ENCODE peak calls at places on chromosome 12, in seven cellular contexts. K is fibroblast of lung, P is HFF-Myc, C is A673, D is heart right ventricle, T is foreskin fibroblast, E is cardiac fibroblast. G is an unnamed sample.
A peak's percentile ranks its signal among the peaks of the same experiment; 100 is the strongest.

GRCh38 chr12:107379852-107380567 is 286.7 kb upstream of the CRY1 start:
- DNase-seq in K (peak; percentile 34), P (no peak), C (peak; percentile 51), D (no peak), T (peak; percentile 50), E (peak; percentile 26), G (peak; percentile 42)

GRCh38 chr12:57233357-57234232 is 4.1 kb downstream of the SHMT2 start:
- DNase-seq in K (peak; percentile 76), P (no peak), C (no peak), D (no peak), T (no peak), E (peak; percentile 95), G (peak; percentile 83)

GRCh38 chr12:98456583-98457573 is 58.5 kb upstream of the TMPO start:
- DNase-seq in K (peak; percentile 17), P (no peak), C (no peak), D (peak; percentile 18), T (peak; percentile 36), E (peak; percentile 30), G (no peak)

GRCh38 chr12:121355818-121356217 is 3.6 kb upstream of the ANAPC5 start:
- DNase-seq in K (no peak), P (no peak), C (no peak), D (no peak), T (no peak), E (no peak), G (no peak)

GRCh38 chr12:102281231-102281630 is 83.6 kb upstream of the PMCH start:
- DNase-seq in K (no peak), P (no peak), C (no peak), D (no peak), T (no peak), E (no peak), G (no peak)

GRCh38 chr12:24039113-24039525 is 89.6 kb upstream of the SOX5 start:
- DNase-seq in K (peak; percentile 93), P (no peak), C (no peak), D (no peak), T (peak; percentile 6), E (peak; percentile 99), G (peak; percentile 93)

GRCh38 chr12:40945772-40946171 is 242.3 kb upstream of the PDZRN4 start:
- DNase-seq in K (no peak), P (no peak), C (no peak), D (no peak), T (no peak), E (no peak), G (no peak)

GRCh38 chr12:121628037-121628436 is 1.7 kb downstream of the ORAI1 start:
- DNase-seq in K (no peak), P (no peak), C (no peak), D (no peak), T (no peak), E (no peak), G (peak; percentile 49)

GRCh38 chr12:89861086-89861485 is 152.4 kb upstream of the ATP2B1 start:
- DNase-seq in K (no peak), P (no peak), C (no peak), D (no peak), T (peak; percentile 14), E (no peak), G (no peak)

GRCh38 chr12:132593521-132593920 is 16.9 kb downstream of the LRCOL1 start:
- DNase-seq in K (no peak), P (no peak), C (no peak), D (no peak), T (no peak), E (no peak), G (no peak)

GRCh38 chr12:33277386-33277785 is 162.2 kb downstream of the SYT10 start:
- DNase-seq in K (no peak), P (no peak), C (no peak), D (no peak), T (no peak), E (no peak), G (no peak)

GRCh38 chr12:22631863-22632463 is 7.0 kb downstream of the ETNK1 start:
- DNase-seq in K (peak; percentile 53), P (no peak), C (peak; percentile 33), D (no peak), T (no peak), E (peak; percentile 52), G (peak; percentile 40)

GRCh38 chr12:64392221-64392620 is 1.7 kb upstream of the C12orf56 start:
- DNase-seq in K (peak; percentile 69), P (no peak), C (peak; percentile 57), D (no peak), T (peak; percentile 18), E (peak; percentile 74), G (peak; percentile 70)
- TF ChIP-seq CTCF in K (peak; percentile 30), P (peak; percentile 15), C (peak; percentile 58), D (peak; percentile 44), T (peak; percentile 35), E (peak; percentile 35), G (peak; percentile 42)

GRCh38 chr12:123678981-123679380 is 8.1 kb downstream of the TCTN2 start:
- DNase-seq in K (no peak), P (no peak), C (no peak), D (no peak), T (no peak), E (no peak), G (no peak)
- H3K4me3 ChIP-seq in K (no peak overlapping the region), P (no peak overlapping the region), C (no peak overlapping the region), D (no peak overlapping the region), T (no peak overlapping the region), E (no peak overlapping the region), G (no peak overlapping the region)

DNA sequence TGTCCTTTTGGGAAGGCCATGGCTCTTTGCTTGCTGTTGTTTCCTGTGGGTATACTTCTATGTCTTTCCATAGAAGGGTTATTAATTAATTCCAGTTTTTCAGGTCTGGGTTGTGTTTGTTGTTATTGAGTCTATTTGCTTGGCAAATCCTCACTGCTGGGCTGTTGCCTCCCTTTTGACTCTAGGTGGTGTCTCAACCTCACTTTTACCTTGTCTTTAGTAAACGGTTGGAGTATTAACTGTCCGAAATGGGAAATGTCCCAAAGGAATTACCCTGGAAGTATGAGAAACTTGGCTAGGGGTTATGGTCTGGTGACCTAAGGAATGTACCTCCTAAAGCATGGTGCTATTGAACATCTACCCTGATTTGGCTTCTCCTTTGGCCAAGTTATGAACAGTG is 16.7 kb downstream of the PRH1 start:
- DNase-seq in K (no peak), P (no peak), C (no peak), D (no peak), T (no peak), E (peak; percentile 21), G (peak; percentile 3)
- TF ChIP-seq CTCF in K (no peak), P (peak; percentile 4), C (peak; percentile 17), D (no peak), T (no peak), E (no peak), G (no peak)

DNA sequence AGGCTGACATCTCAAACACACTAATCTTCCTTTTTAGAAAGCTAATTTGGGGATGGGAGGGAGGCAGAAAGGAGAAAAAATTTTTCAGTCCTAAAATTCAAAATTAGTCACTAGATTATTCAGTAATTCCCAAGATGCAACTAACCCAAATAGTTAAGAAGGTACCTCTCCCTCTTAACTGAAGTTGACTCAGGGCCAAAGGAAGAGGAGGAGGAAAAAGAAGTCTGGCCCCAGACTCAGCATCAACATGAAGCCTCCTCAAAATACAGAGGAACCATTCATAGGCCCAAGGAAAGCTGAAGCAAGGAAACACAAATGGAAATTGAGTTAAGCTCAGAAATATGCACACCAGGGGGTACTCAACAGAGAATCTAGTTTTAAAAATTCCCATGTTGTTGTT is 21.6 kb downstream of the CBX5 start:
- DNase-seq in K (no peak), P (no peak), C (peak; percentile 61), D (no peak), T (no peak), E (peak; percentile 43), G (peak; percentile 57)
- H3K4me3 ChIP-seq in K (peak overlapping the region; percentile 55), P (peak overlapping the region; percentile 41), C (peak overlapping the region; percentile 50), D (no peak overlapping the region), T (no peak overlapping the region), E (no peak overlapping the region), G (peak overlapping the region; percentile 5)

DNA sequence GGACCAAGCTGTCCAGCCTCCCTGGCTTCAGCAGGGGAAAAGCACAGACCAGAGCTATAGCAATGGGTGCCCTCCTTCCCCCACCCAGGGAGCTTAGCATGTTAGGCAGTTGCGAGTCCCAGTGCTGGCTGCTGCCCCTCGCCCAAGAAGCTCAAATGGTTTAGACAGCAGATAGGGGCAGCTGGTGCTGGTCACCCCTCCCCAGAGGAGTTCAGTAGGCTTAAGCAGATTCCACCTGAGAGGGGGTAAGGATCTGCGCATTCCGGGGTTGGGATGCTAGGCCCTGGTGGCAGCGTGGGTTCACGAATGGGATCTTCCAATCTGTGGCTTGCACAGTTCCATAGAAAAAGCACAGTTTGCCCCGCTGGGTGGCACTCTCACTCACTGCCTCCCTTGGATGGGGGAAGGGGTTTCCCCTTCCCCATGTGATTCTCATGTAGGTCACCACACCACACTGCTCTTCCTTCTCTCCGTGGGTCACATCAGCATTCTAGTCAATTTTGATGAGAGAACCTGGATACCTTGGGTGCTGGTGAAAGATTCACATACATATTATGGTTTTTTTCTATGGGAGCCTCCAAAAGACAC is 665.6 kb downstream of the C12orf50 start:
- DNase-seq in K (no peak), P (no peak), C (no peak), D (no peak), T (no peak), E (no peak), G (no peak)
- TF ChIP-seq CTCF in K (no peak), P (no peak), C (no peak), D (no peak), T (no peak), E (no peak), G (no peak)

DNA sequence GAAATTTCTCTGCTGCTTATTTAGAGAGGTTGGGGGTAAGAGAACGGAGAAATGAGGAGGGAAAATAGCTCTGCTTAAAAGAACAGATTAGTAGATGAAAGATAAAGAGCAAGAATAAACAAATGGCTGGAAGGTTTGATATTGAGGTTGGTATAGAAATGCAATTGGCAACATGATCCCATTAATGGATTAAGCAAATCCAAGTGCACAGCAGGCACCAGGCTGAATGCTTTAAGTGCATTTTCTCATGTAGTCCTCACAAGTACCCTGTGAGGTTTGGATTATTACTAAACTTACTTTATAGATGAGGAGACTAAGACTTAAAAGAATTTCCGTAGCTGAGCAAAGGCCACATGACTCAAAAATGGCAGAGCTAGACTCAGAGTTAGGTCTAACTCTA is 76.9 kb upstream of the ATF1 start:
- DNase-seq in K (no peak), P (no peak), C (peak; percentile 87), D (no peak), T (no peak), E (no peak), G (no peak)
- H3K4me3 ChIP-seq in K (no peak overlapping the region), P (no peak overlapping the region), C (no peak overlapping the region), D (no peak overlapping the region), T (no peak overlapping the region), E (no peak overlapping the region), G (no peak overlapping the region)

DNA sequence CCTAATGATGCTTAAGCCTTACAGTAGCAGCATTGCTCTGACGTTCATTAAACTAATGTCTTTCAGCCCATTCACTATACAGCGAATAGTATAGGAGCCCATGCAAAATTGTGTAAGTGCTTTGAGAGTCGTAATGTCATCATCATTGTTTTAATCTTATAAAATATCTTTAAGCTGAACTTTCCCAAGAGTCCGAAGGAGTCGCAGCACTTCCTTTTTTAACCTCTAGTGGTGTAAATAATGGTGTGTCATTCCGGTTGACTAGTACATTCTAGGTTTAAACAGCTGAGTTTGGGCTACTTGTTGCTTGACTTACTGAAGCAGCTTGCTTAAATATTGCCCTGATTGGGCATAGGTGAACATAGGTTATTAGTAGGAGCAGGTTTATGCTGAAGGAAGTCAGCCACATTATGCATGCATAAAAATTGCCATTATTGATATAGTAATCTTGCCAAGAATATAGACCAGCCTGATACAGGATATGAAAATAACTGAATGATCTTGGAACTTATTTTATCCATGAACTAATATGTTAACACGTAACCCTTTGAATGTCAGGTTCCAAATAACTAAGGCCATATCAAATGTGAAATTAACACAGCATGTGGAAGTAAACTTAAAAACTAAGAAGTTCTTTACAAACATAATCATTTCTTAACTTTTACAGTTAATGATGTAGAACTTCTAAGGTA is 2.6 kb downstream of the WNK1 start:
- DNase-seq in K (peak; percentile 79), P (peak; percentile 26), C (peak; percentile 62), D (no peak), T (peak; percentile 57), E (peak; percentile 83), G (peak; percentile 77)
- TF ChIP-seq CTCF in K (peak; percentile 16), P (no peak), C (peak; percentile 38), D (peak; percentile 55), T (peak; percentile 33), E (peak; percentile 55), G (peak; percentile 72)

G was measured in fibroblast of the aortic adventitia.